ENCODE peak calls at places on chromosomes 2 and 18, in eight cellular contexts. One of them, this sample, is unnamed.

GRCh38 chr2:10004401-10004800 is 38.9 kb upstream of the KLF11 start:
- DNase-seq in fibroblast of the conjunctiva: no peak
- DNase-seq in NCI-H774: no peak
- DNase-seq in naive thymus-derived CD8-positive, alpha-beta T cell: no peak
- DNase-seq in cardiac fibroblast: no peak
- DNase-seq in nucleus accumbens: no peak
- DNase-seq in NCI-H1417: no peak
- DNase-seq in epithelial cell of esophagus: no peak
- DNase-seq in this sample: no peak

GRCh38 chr2:71613566-71613952 is 160.2 kb downstream of the DYSF start:
- DNase-seq in NCI-H774: no peak
- DNase-seq in NCI-H1417: no peak
- DNase-seq in naive thymus-derived CD8-positive, alpha-beta T cell: no peak
- DNase-seq in nucleus accumbens: no peak
- DNase-seq in epithelial cell of esophagus: no peak
- DNase-seq in cardiac fibroblast: no peak
- DNase-seq in fibroblast of the conjunctiva: no peak
- DNase-seq in this sample: no peak

GRCh38 chr2:234840336-234840735 is 111.5 kb upstream of the SH3BP4 start:
- DNase-seq in cardiac fibroblast: peak; percentile 97
- DNase-seq in epithelial cell of esophagus: peak; percentile 74
- DNase-seq in NCI-H1417: no peak
- DNase-seq in fibroblast of the conjunctiva: peak; percentile 73
- DNase-seq in NCI-H774: no peak
- DNase-seq in naive thymus-derived CD8-positive, alpha-beta T cell: no peak
- DNase-seq in nucleus accumbens: no peak
- DNase-seq in this sample: peak; percentile 17

GRCh38 chr18:26999797-27000196 is 134.3 kb upstream of the AQP4 start:
- DNase-seq in fibroblast of the conjunctiva: no peak
- DNase-seq in NCI-H774: no peak
- DNase-seq in NCI-H1417: no peak
- DNase-seq in cardiac fibroblast: no peak
- DNase-seq in naive thymus-derived CD8-positive, alpha-beta T cell: no peak
- DNase-seq in epithelial cell of esophagus: no peak
- DNase-seq in nucleus accumbens: no peak
- DNase-seq in this sample: no peak

GRCh38 chr2:118852605-118853128 is 5.2 kb upstream of the EN1 start:
- DNase-seq in fibroblast of the conjunctiva: no peak
- DNase-seq in NCI-H774: no peak
- DNase-seq in epithelial cell of esophagus: no peak
- DNase-seq in nucleus accumbens: no peak
- DNase-seq in NCI-H1417: no peak
- DNase-seq in naive thymus-derived CD8-positive, alpha-beta T cell: no peak
- DNase-seq in cardiac fibroblast: no peak
- DNase-seq in this sample: peak; percentile 33

GRCh38 chr2:105712166-105712915 is 32.4 kb upstream of the NCK2 start:
- DNase-seq in cardiac fibroblast: peak; percentile 55
- DNase-seq in NCI-H774: no peak
- DNase-seq in NCI-H1417: no peak
- DNase-seq in naive thymus-derived CD8-positive, alpha-beta T cell: no peak
- DNase-seq in fibroblast of the conjunctiva: no peak
- DNase-seq in epithelial cell of esophagus: peak; percentile 66
- DNase-seq in nucleus accumbens: no peak
- DNase-seq in this sample: no peak

GRCh38 chr2:88016086-88016947 is at the start of gene RNU2-63P:
- DNase-seq in epithelial cell of esophagus: peak; percentile 79
- DNase-seq in nucleus accumbens: peak; percentile 14
- DNase-seq in fibroblast of the conjunctiva: peak; percentile 88
- DNase-seq in cardiac fibroblast: peak; percentile 93
- DNase-seq in NCI-H774: peak; percentile 73
- DNase-seq in naive thymus-derived CD8-positive, alpha-beta T cell: peak; percentile 86
- DNase-seq in NCI-H1417: no peak
- DNase-seq in this sample: peak; percentile 76

GRCh38 chr2:176931588-176932563 is 280.7 kb upstream of the HNRNPA3 start:
- DNase-seq in epithelial cell of esophagus: peak; percentile 60
- DNase-seq in NCI-H1417: peak; percentile 4
- DNase-seq in naive thymus-derived CD8-positive, alpha-beta T cell: no peak
- DNase-seq in nucleus accumbens: no peak
- DNase-seq in fibroblast of the conjunctiva: peak; percentile 24
- DNase-seq in NCI-H774: no peak
- DNase-seq in cardiac fibroblast: peak; percentile 6
- DNase-seq in this sample: no peak

GRCh38 chr2:188527701-188528100 is 236.0 kb downstream of the GULP1 start:
- DNase-seq in nucleus accumbens: no peak
- DNase-seq in cardiac fibroblast: no peak
- DNase-seq in NCI-H1417: no peak
- DNase-seq in naive thymus-derived CD8-positive, alpha-beta T cell: no peak
- DNase-seq in NCI-H774: no peak
- DNase-seq in epithelial cell of esophagus: no peak
- DNase-seq in fibroblast of the conjunctiva: peak; percentile 30
- DNase-seq in this sample: no peak

GRCh38 chr18:32042337-32042736 is 23.7 kb downstream of the RNF125 start:
- DNase-seq in naive thymus-derived CD8-positive, alpha-beta T cell: no peak
- DNase-seq in fibroblast of the conjunctiva: no peak
- DNase-seq in NCI-H774: no peak
- DNase-seq in nucleus accumbens: no peak
- DNase-seq in cardiac fibroblast: no peak
- DNase-seq in NCI-H1417: no peak
- DNase-seq in epithelial cell of esophagus: no peak
- DNase-seq in this sample: no peak

GRCh38 chr2:52563144-52563543 is 1204.5 kb upstream of the CHAC2 start:
- DNase-seq in nucleus accumbens: no peak
- DNase-seq in naive thymus-derived CD8-positive, alpha-beta T cell: no peak
- DNase-seq in epithelial cell of esophagus: no peak
- DNase-seq in fibroblast of the conjunctiva: no peak
- DNase-seq in NCI-H774: no peak
- DNase-seq in cardiac fibroblast: no peak
- DNase-seq in NCI-H1417: no peak
- DNase-seq in this sample: no peak

GRCh38 chr2:72993147-72993546 is 75.8 kb downstream of the EMX1 start:
- DNase-seq in NCI-H1417: peak; percentile 17
- DNase-seq in naive thymus-derived CD8-positive, alpha-beta T cell: no peak
- DNase-seq in epithelial cell of esophagus: peak; percentile 32
- DNase-seq in cardiac fibroblast: peak; percentile 54
- DNase-seq in NCI-H774: no peak
- DNase-seq in nucleus accumbens: no peak
- DNase-seq in fibroblast of the conjunctiva: no peak
- DNase-seq in this sample: peak; percentile 75

GRCh38 chr18:25329783-25330182 is 22.2 kb downstream of the ZNF521 start:
- DNase-seq in cardiac fibroblast: no peak
- DNase-seq in NCI-H774: no peak
- DNase-seq in naive thymus-derived CD8-positive, alpha-beta T cell: no peak
- DNase-seq in fibroblast of the conjunctiva: no peak
- DNase-seq in NCI-H1417: peak; percentile 36
- DNase-seq in nucleus accumbens: no peak
- DNase-seq in epithelial cell of esophagus: no peak
- DNase-seq in this sample: no peak

GRCh38 chr2:73035899-73036778 is 35.4 kb downstream of the SFXN5 start:
- DNase-seq in cardiac fibroblast: no peak
- DNase-seq in naive thymus-derived CD8-positive, alpha-beta T cell: no peak
- DNase-seq in NCI-H1417: no peak
- DNase-seq in nucleus accumbens: peak; percentile 59
- DNase-seq in epithelial cell of esophagus: no peak
- DNase-seq in fibroblast of the conjunctiva: no peak
- DNase-seq in NCI-H774: no peak
- DNase-seq in this sample: no peak

GRCh38 chr18:74023220-74023619 is 124.4 kb downstream of the FBXO15 start:
- DNase-seq in cardiac fibroblast: no peak
- DNase-seq in NCI-H774: no peak
- DNase-seq in epithelial cell of esophagus: no peak
- DNase-seq in NCI-H1417: no peak
- DNase-seq in naive thymus-derived CD8-positive, alpha-beta T cell: no peak
- DNase-seq in nucleus accumbens: no peak
- DNase-seq in fibroblast of the conjunctiva: no peak
- DNase-seq in this sample: peak; percentile 12

GRCh38 chr2:168528469-168528868 is 72.4 kb downstream of the CERS6 start:
- DNase-seq in NCI-H774: no peak
- DNase-seq in NCI-H1417: no peak
- DNase-seq in epithelial cell of esophagus: no peak
- DNase-seq in naive thymus-derived CD8-positive, alpha-beta T cell: no peak
- DNase-seq in nucleus accumbens: no peak
- DNase-seq in cardiac fibroblast: peak; percentile 77
- DNase-seq in fibroblast of the conjunctiva: peak; percentile 38
- DNase-seq in this sample: no peak

GRCh38 chr18:53745228-53745967 is 479.1 kb downstream of the MBD2 start:
- DNase-seq in naive thymus-derived CD8-positive, alpha-beta T cell: no peak
- DNase-seq in nucleus accumbens: no peak
- DNase-seq in fibroblast of the conjunctiva: no peak
- DNase-seq in cardiac fibroblast: peak; percentile 9
- DNase-seq in NCI-H774: no peak
- DNase-seq in NCI-H1417: no peak
- DNase-seq in epithelial cell of esophagus: peak; percentile 81
- DNase-seq in this sample: no peak

GRCh38 chr2:170271340-170271739 is 93.4 kb downstream of the MYO3B start:
- DNase-seq in epithelial cell of esophagus: no peak
- DNase-seq in NCI-H1417: peak; percentile 85
- DNase-seq in NCI-H774: peak; percentile 72
- DNase-seq in nucleus accumbens: no peak
- DNase-seq in naive thymus-derived CD8-positive, alpha-beta T cell: no peak
- DNase-seq in cardiac fibroblast: no peak
- DNase-seq in fibroblast of the conjunctiva: no peak
- DNase-seq in this sample: no peak

GRCh38 chr18:7760967-7761946 is 194.1 kb downstream of the PTPRM start:
- DNase-seq in cardiac fibroblast: peak; percentile 85
- DNase-seq in NCI-H774: no peak
- DNase-seq in naive thymus-derived CD8-positive, alpha-beta T cell: no peak
- DNase-seq in NCI-H1417: no peak
- DNase-seq in fibroblast of the conjunctiva: no peak
- DNase-seq in nucleus accumbens: no peak
- DNase-seq in epithelial cell of esophagus: no peak
- DNase-seq in this sample: no peak

GRCh38 chr2:96912356-96913116 is 42.7 kb upstream of the SEMA4C start:
- DNase-seq in naive thymus-derived CD8-positive, alpha-beta T cell: no peak
- DNase-seq in fibroblast of the conjunctiva: no peak
- DNase-seq in NCI-H774: no peak
- DNase-seq in NCI-H1417: no peak
- DNase-seq in nucleus accumbens: no peak
- DNase-seq in cardiac fibroblast: no peak
- DNase-seq in epithelial cell of esophagus: no peak
- DNase-seq in this sample: no peak

GRCh38 chr2:212135739-212136138 is 402.9 kb downstream of the ERBB4 start:
- DNase-seq in NCI-H1417: peak; percentile 70
- DNase-seq in NCI-H774: peak; percentile 50
- DNase-seq in cardiac fibroblast: peak; percentile 5
- DNase-seq in nucleus accumbens: no peak
- DNase-seq in fibroblast of the conjunctiva: peak; percentile 14
- DNase-seq in epithelial cell of esophagus: peak; percentile 29
- DNase-seq in naive thymus-derived CD8-positive, alpha-beta T cell: no peak
- DNase-seq in this sample: no peak

GRCh38 chr18:25594351-25594750 is 242.4 kb upstream of the ZNF521 start:
- DNase-seq in nucleus accumbens: no peak
- DNase-seq in epithelial cell of esophagus: no peak
- DNase-seq in naive thymus-derived CD8-positive, alpha-beta T cell: no peak
- DNase-seq in NCI-H774: no peak
- DNase-seq in fibroblast of the conjunctiva: no peak
- DNase-seq in NCI-H1417: no peak
- DNase-seq in cardiac fibroblast: no peak
- DNase-seq in this sample: no peak

This sample was measured in neuronal stem cell.